ENCODE peak calls at places on chromosomes 4 and X, in five cellular contexts. A is B cell, T is lung, R is brain microvascular endothelial cell, F is endodermal cell. E is an unnamed sample.

GRCh38 chrX:42241421-42241820 is 318.1 kb upstream of the CASK start:
- DNase-seq in A (no peak), T (no peak), R (no peak), F (no peak), E (no peak)

GRCh38 chrX:150238656-150239382 is 124.3 kb upstream of the MAMLD1 start:
- DNase-seq in A (no peak), T (peak), R (no peak), F (peak), E (no peak)

GRCh38 chr4:61572160-61572559 is 372.0 kb downstream of the ADGRL3 start:
- DNase-seq in A (no peak), T (no peak), R (no peak), F (no peak), E (no peak)

GRCh38 chr4:125314676-125315570 is at the start of gene FAT4:
- DNase-seq in A (no peak), T (peak), R (peak), F (peak), E (peak)

GRCh38 chr4:128107766-128108165 is 46.7 kb downstream of the LARP1B start:
- DNase-seq in A (no peak), T (no peak), R (peak), F (no peak), E (no peak)

GRCh38 chrX:39935414-39936064 is 162.2 kb downstream of the BCOR start:
- DNase-seq in A (no peak), T (no peak), R (peak), F (peak), E (no peak)

GRCh38 chrX:85109235-85109634 is 105.6 kb downstream of the APOOL start:
- DNase-seq in A (no peak), T (no peak), R (no peak), F (peak), E (peak)

GRCh38 chr4:19187104-19187503 is 1064.6 kb upstream of the SLIT2 start:
- DNase-seq in A (no peak), T (no peak), R (peak), F (no peak), E (no peak)

DNA sequence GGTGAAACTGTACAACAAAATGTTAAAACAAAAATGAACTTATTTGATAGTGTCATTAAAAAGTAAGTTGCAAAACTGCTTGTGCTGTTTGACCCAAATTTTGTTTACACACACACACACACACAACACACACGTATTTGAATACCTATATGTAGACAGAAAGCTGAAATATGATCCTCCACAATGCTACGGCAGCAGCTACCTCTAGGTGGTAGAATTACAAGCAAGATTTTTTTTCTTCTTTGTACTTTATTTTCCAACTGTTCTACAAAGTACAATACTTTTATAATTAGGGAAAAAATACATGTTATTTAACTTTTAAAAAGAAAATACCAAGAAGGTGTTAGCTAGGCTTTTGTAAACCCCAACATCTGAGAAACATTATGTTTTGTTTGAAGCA is 1.2 kb downstream of the CYTL1 start:
- DNase-seq in A (no peak), T (no peak), R (no peak), F (no peak), E (no peak)
- TF ChIP-seq CTCF in A (no peak), T (no peak), R (peak), F (peak), E (no peak)

DNA sequence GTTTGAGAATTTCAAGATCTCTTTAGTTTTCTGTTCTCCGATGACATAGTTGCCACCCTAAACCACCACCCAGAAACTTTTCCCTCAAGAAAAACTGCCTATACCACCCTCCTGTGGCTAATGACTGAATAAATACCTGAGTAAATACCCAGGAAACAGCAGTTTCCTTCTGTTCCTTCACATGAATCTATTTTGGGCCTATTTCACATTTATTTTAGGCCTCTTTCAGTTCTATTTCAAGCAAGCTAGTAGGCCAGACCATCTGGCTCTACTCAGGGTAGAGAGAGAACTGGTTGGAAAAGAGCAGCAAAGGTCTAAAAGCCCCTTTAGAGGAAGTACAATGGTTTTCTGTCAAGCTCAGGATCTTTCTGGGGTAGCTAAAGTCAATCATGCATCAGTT is 23.4 kb downstream of the ARHGEF9 start:
- DNase-seq in A (no peak), T (no peak), R (no peak), F (no peak), E (peak)
- TF ChIP-seq CTCF in A (peak), T (no peak), R (peak), F (peak), E (peak)

GRCh38 chr4:179361978-179362486 is 1919.8 kb upstream of the AGA start:
- DNase-seq in A (no peak), T (no peak), R (no peak), F (no peak), E (no peak)
- TF ChIP-seq CTCF in A (no peak), T (no peak), R (no peak), F (no peak), E (no peak)

GRCh38 chr4:53618321-53618720 is 27.0 kb upstream of the LNX1 start:
- DNase-seq in A (no peak), T (no peak), R (no peak), F (no peak), E (no peak)

GRCh38 chr4:53617101-53617680 is 25.9 kb upstream of the LNX1 start:
- DNase-seq in A (no peak), T (no peak), R (no peak), F (no peak), E (no peak)

GRCh38 chr4:53616219-53616618 is 24.9 kb upstream of the LNX1 start:
- DNase-seq in A (no peak), T (no peak), R (no peak), F (no peak), E (no peak)

GRCh38 chr4:53613428-53613827 is 22.1 kb upstream of the LNX1 start:
- DNase-seq in A (no peak), T (no peak), R (no peak), F (no peak), E (no peak)

GRCh38 chr4:53614616-53615015 is 23.3 kb upstream of the LNX1 start:
- DNase-seq in A (no peak), T (no peak), R (no peak), F (peak), E (no peak)
- TF ChIP-seq CTCF in A (no peak), T (no peak), R (peak), F (peak), E (no peak)

GRCh38 chr4:108060164-108060563 is 70.5 kb downstream of the HADH start:
- DNase-seq in A (no peak), T (no peak), R (peak), F (peak), E (peak)
- TF ChIP-seq CTCF in A (no peak), T (peak), R (peak), F (peak), E (no peak)

GRCh38 chr4:155207534-155208257 is 740 bp upstream of the NPY2R start:
- DNase-seq in A (no peak), T (no peak), R (no peak), F (peak), E (no peak)

DNA sequence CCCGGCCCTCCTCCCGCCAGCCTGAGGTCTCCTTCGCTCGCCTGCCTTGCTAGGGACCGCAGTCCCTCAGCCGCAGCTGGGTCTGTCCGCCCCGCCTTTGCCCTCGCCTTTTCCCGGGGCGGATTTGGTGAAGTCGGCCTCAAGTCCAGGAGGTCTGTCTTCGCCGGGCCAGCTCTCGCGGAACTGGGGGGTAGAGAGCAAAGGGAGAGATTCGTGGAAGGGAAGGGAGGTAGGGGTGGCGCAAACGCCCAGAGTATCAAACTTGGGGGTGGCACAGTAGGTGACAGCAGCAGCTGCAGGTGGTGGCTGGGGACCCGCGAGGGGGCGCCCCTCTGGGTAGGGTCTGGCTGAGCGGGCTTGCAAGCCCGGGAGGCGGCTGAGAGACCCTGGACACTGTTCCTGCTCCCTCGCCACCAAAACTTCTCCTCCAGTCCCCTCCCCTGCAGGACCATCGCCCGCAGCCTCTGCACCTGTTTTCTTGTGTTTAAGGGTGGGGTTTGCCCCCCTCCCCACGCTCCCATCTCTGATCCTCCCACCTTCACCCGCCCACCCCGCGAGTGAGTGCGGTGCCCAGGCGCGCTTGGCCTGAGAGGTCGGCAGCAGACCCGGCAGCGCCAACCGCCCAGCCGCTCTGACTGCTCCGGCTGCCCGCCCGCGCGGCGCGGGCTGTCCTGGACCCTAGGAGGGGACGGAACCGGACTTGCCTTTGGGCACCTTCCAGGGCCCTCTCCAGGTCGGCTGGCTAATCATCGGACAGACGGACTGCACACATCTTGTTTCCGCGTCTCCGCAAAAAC is at the start of gene NPY2R:
- DNase-seq in A (no peak), T (no peak), R (no peak), F (peak), E (no peak)
- TF ChIP-seq CTCF in A (no peak), T (no peak), R (peak), F (peak), E (no peak)

GRCh38 chr4:147596976-147597375 is 20.2 kb upstream of the TMEM184C start:
- DNase-seq in A (no peak), T (peak), R (peak), F (no peak), E (no peak)

GRCh38 chr4:147594107-147594506 is 23.1 kb upstream of the TMEM184C start:
- DNase-seq in A (no peak), T (no peak), R (no peak), F (peak), E (no peak)

GRCh38 chr4:147599206-147599605 is 18.0 kb upstream of the TMEM184C start:
- DNase-seq in A (no peak), T (no peak), R (no peak), F (no peak), E (no peak)

GRCh38 chr4:147597561-147597960 is 19.6 kb upstream of the TMEM184C start:
- DNase-seq in A (no peak), T (no peak), R (no peak), F (no peak), E (no peak)

GRCh38 chr4:147596377-147596776 is 20.8 kb upstream of the TMEM184C start:
- DNase-seq in A (no peak), T (no peak), R (no peak), F (no peak), E (no peak)
- TF ChIP-seq CTCF in A (no peak), T (no peak), R (no peak), F (peak), E (no peak)

GRCh38 chr4:55446578-55446922 is 50.8 kb downstream of the TMEM165 start:
- DNase-seq in A (no peak), T (no peak), R (no peak), F (no peak), E (no peak)

GRCh38 chr4:55445921-55446577 is 50.3 kb downstream of the TMEM165 start:
- DNase-seq in A (no peak), T (no peak), R (peak), F (no peak), E (no peak)

GRCh38 chr4:55442541-55442940 is 46.8 kb downstream of the TMEM165 start:
- DNase-seq in A (no peak), T (no peak), R (no peak), F (no peak), E (no peak)

GRCh38 chr4:55447108-55447708 is 51.5 kb downstream of the TMEM165 start:
- DNase-seq in A (no peak), T (no peak), R (no peak), F (no peak), E (no peak)

GRCh38 chr4:55444822-55445221 is 49.1 kb downstream of the TMEM165 start:
- DNase-seq in A (no peak), T (no peak), R (peak), F (no peak), E (peak)
- TF ChIP-seq CTCF in A (no peak), T (no peak), R (peak), F (peak), E (peak)